ENCODE peak calls at places on chromosomes 1 and 21, in ten cellular contexts. O, W, K, F, H, I, V, J, X and L are unnamed samples.

GRCh38 chr1:44721521-44722361 is 9.2 kb downstream of the RNU5D-1 start:
- DNase-seq in O (peak), W (peak), K (peak), F (peak), H (peak), I (no peak), V (no peak), J (no peak), X (peak), L (peak)

GRCh38 chr1:217535601-217536377 is 95.1 kb downstream of the GPATCH2 start:
- DNase-seq in O (no peak), W (no peak), K (no peak), F (no peak), H (no peak), I (no peak), V (no peak), J (peak), X (no peak), L (no peak)

GRCh38 chr1:160704250-160704649 is 7.4 kb downstream of the CD48 start:
- DNase-seq in O (no peak), W (no peak), K (peak), F (no peak), H (no peak), I (no peak), V (no peak), J (no peak), X (no peak), L (no peak)

GRCh38 chr21:16522512-16522911 is 792.7 kb downstream of the USP25 start:
- DNase-seq in O (no peak), W (peak), K (no peak), F (no peak), H (no peak), I (no peak), V (no peak), J (no peak), X (no peak), L (no peak)

GRCh38 chr1:27605796-27606707 is 2.1 kb upstream of the AHDC1 start:
- DNase-seq in O (peak), W (peak), K (no peak), F (peak), H (peak), I (no peak), V (no peak), J (no peak), X (peak), L (no peak)

GRCh38 chr1:161307230-161307768 is 2.5 kb downstream of the MPZ start:
- DNase-seq in O (no peak), W (peak), K (no peak), F (no peak), H (no peak), I (no peak), V (no peak), J (no peak), X (no peak), L (no peak)

GRCh38 chr1:84862810-84863251 is 30.2 kb downstream of the LPAR3 start:
- DNase-seq in O (no peak), W (no peak), K (no peak), F (no peak), H (no peak), I (no peak), V (no peak), J (no peak), X (no peak), L (no peak)

GRCh38 chr1:10866314-10867091 is 70.1 kb upstream of the CASZ1 start:
- DNase-seq in O (peak), W (peak), K (no peak), F (no peak), H (peak), I (no peak), V (no peak), J (peak), X (no peak), L (peak)

GRCh38 chr1:116002781-116003455 is 26.6 kb downstream of the SLC22A15 start:
- DNase-seq in O (no peak), W (no peak), K (no peak), F (no peak), H (no peak), I (no peak), V (no peak), J (no peak), X (no peak), L (no peak)

GRCh38 chr1:77876884-77877283 is 11.5 kb upstream of the NEXN start:
- DNase-seq in O (no peak), W (peak), K (no peak), F (no peak), H (no peak), I (no peak), V (no peak), J (no peak), X (no peak), L (no peak)

GRCh38 chr1:86778510-86779218 is 74.3 kb downstream of the SH3GLB1 start:
- DNase-seq in O (no peak), W (peak), K (no peak), F (no peak), H (no peak), I (no peak), V (no peak), J (no peak), X (no peak), L (no peak)

GRCh38 chr1:109161836-109162606 is 48.1 kb downstream of the ELAPOR1 start:
- DNase-seq in O (no peak), W (peak), K (peak), F (no peak), H (no peak), I (no peak), V (no peak), J (no peak), X (peak), L (peak)

GRCh38 chr1:62352387-62352786 is 33.2 kb upstream of the KANK4 start:
- DNase-seq in O (no peak), W (no peak), K (no peak), F (no peak), H (no peak), I (no peak), V (no peak), J (no peak), X (no peak), L (no peak)

GRCh38 chr21:43866659-43867331 is 1.8 kb downstream of the AGPAT3 start:
- DNase-seq in O (no peak), W (no peak), K (no peak), F (no peak), H (no peak), I (no peak), V (peak), J (no peak), X (no peak), L (peak)

GRCh38 chr1:34129630-34130029 is 35.4 kb downstream of the CSMD2 start:
- DNase-seq in O (peak), W (no peak), K (no peak), F (no peak), H (no peak), I (peak), V (no peak), J (no peak), X (no peak), L (no peak)

GRCh38 chr1:158951956-158952355 is 20.6 kb downstream of the PYHIN1 start:
- DNase-seq in O (peak), W (no peak), K (no peak), F (no peak), H (no peak), I (no peak), V (no peak), J (no peak), X (no peak), L (no peak)

GRCh38 chr1:107604823-107605222 is 360.2 kb downstream of the VAV3 start:
- DNase-seq in O (no peak), W (no peak), K (no peak), F (no peak), H (no peak), I (no peak), V (no peak), J (no peak), X (no peak), L (no peak)

GRCh38 chr21:45326169-45326833 is 38.6 kb upstream of the POFUT2 start:
- DNase-seq in O (peak), W (peak), K (peak), F (no peak), H (no peak), I (no peak), V (peak), J (peak), X (no peak), L (peak)

GRCh38 chr1:228098323-228098931 is 4.7 kb downstream of the C1orf35 start:
- DNase-seq in O (peak), W (no peak), K (peak), F (no peak), H (no peak), I (peak), V (peak), J (peak), X (no peak), L (no peak)

GRCh38 chr1:234849824-234850223 is 239.8 kb upstream of the IRF2BP2 start:
- DNase-seq in O (no peak), W (no peak), K (no peak), F (no peak), H (no peak), I (no peak), V (no peak), J (no peak), X (no peak), L (no peak)

GRCh38 chr1:37998913-37999433 is 6.3 kb downstream of the FHL3 start:
- DNase-seq in O (no peak), W (no peak), K (no peak), F (no peak), H (peak), I (no peak), V (no peak), J (peak), X (no peak), L (no peak)

GRCh38 chr1:38000233-38000528 is 5.1 kb downstream of the FHL3 start:
- DNase-seq in O (no peak), W (no peak), K (no peak), F (no peak), H (no peak), I (no peak), V (no peak), J (no peak), X (no peak), L (no peak)

GRCh38 chr1:37999434-38000232 is 5.7 kb downstream of the FHL3 start:
- DNase-seq in O (peak), W (peak), K (peak), F (no peak), H (peak), I (no peak), V (peak), J (peak), X (peak), L (no peak)

GRCh38 chr1:37997256-37998088 is 7.7 kb upstream of the SF3A3 start:
- DNase-seq in O (peak), W (no peak), K (no peak), F (no peak), H (no peak), I (no peak), V (no peak), J (no peak), X (no peak), L (no peak)

DNA sequence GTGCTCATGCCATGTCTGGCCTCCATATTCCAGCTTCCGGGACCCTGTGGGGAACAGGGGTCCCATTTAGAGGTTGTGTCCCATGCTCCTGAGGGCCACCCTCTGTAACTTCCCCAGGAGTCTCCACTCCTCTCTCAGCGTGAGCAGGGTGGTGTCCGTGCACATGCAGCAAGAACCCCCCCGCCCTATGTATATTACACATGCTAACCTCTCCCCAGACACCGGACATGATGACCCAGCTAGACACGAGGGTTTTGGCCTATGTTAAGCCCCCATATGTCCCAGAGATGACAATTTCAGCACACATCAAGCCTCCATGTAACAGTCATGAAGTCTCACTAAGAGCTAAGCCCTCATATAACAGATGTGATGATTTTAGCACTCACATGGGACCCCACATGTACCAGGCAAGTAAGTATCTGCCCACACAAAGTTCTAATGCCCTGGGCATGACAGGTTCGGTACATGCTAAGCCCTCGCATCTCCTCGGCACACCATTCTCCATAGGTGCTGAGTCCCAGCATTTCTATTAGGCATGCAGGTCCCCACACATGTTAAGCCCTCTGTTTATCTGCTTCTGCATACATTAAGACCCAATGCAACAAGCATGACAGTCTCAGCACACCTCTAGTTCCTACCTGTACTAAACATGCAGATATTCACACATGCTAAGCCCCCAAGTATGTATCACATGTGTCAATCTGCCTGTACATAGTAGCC is 7.1 kb downstream of the FHL3 start:
- DNase-seq in O (no peak), W (no peak), K (no peak), F (no peak), H (no peak), I (no peak), V (no peak), J (no peak), X (no peak), L (no peak)
- H3K27ac ChIP-seq in O (no peak), W (peak), K (peak), F (peak), H (peak), I (peak), V (no peak), J (peak), X (no peak), L (peak)

GRCh38 chr21:23960769-23961168 is 1646.5 kb downstream of the MRPL39 start:
- DNase-seq in O (no peak), W (no peak), K (no peak), F (no peak), H (no peak), I (no peak), V (no peak), J (no peak), X (no peak), L (no peak)
- TF ChIP-seq CTCF in O (no peak), W (no peak), K (no peak), F (no peak), H (no peak), I (no peak), V (no peak), J (no peak), X (no peak), L (no peak)

GRCh38 chr1:169103443-169103842 is 3.0 kb upstream of the ATP1B1 start:
- DNase-seq in O (no peak), W (no peak), K (no peak), F (no peak), H (no peak), I (no peak), V (no peak), J (no peak), X (no peak), L (peak)

GRCh38 chr1:169106921-169107672 is 607 bp downstream of the ATP1B1 start:
- DNase-seq in O (peak), W (peak), K (no peak), F (no peak), H (no peak), I (no peak), V (peak), J (peak), X (no peak), L (peak)

GRCh38 chr1:169105434-169106094 is 926 bp upstream of the ATP1B1 start:
- DNase-seq in O (peak), W (no peak), K (peak), F (peak), H (peak), I (peak), V (peak), J (peak), X (peak), L (peak)

GRCh38 chr1:169106095-169106920 is at the start of gene ATP1B1:
- DNase-seq in O (peak), W (peak), K (peak), F (peak), H (peak), I (peak), V (peak), J (peak), X (peak), L (peak)

GRCh38 chr1:169105087-169105433 is 1.4 kb upstream of the ATP1B1 start:
- DNase-seq in O (no peak), W (no peak), K (no peak), F (no peak), H (no peak), I (no peak), V (no peak), J (no peak), X (no peak), L (no peak)
- H3K27ac ChIP-seq in O (peak), W (no peak), K (peak), F (peak), H (no peak), I (peak), V (peak), J (peak), X (peak), L (peak)

DNA sequence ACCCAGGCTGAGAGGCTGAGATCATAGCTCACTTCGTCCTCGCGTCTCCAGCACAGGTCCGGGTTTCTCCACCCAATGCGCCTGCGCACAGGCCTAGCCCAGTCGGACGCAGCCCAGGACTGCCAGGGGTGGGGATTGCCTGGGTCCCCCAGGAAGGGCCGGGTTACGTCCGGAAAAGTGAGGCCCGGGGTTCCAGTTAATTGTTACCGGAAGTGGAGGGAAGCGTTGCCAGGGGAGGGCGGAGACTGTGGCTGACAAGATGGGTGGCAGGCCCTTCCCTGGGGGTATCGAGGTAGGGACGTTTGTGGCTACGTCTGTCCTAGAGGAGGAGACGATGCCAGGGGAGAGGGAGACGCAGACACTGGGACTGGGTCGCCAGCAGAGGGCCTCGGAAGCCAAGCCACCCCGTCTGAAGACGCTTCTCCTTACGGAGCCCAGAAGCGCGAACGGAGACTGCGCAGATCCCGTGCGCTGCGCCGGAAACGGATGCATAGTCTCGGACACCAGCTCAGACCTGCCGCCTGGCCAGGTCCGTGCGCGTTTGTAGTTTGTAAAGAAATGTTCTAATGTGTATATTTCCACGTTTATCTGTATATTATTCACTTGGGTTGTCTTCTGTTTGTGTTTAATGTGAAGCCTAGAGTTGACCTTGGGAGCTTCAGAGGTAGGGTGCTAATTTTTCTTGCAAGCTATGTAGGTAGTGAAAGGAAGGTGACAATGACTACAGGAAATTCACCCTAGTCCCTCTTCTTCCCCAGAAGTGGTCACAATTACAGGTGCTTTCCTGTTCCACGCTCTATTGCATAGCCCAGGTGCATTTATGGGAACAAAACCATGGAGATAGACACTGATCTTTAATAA is 7.3 kb downstream of the RSRP1 start:
- DNase-seq in O (peak), W (peak), K (peak), F (peak), H (peak), I (peak), V (peak), J (peak), X (peak), L (peak)
- TF ChIP-seq CTCF in O (peak), W (peak), K (no peak), F (peak), H (peak), I (peak), V (peak), J (peak), X (peak), L (peak)

DNA sequence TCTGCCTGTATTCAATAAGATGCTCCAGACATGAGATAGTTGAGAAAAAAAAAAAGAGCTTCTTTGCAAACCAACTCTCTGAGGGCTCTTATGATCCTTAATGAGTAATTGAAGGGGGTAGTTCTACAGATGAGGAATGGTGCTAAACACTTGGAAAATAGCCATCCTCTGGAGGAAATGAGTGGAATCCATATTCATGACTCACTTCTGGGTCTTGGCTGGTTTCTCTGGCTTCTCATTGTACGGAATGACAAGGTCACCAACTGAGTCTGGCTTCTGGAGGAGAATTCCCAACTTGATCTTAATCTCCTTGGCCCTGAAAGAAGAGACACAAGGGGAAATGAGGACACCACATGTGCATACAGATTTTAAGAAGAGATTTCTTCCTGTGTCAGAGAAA is 34.7 kb downstream of the RGS5 start:
- DNase-seq in O (no peak), W (peak), K (no peak), F (no peak), H (no peak), I (no peak), V (no peak), J (no peak), X (peak), L (no peak)
- H3K27ac ChIP-seq in O (no peak), W (no peak), K (peak), F (no peak), H (no peak), I (no peak), V (peak), J (no peak), X (no peak), L (no peak)

GRCh38 chr1:204565617-204566582 is 49.7 kb downstream of the MDM4 start:
- DNase-seq in O (peak), W (peak), K (peak), F (peak), H (peak), I (no peak), V (no peak), J (no peak), X (peak), L (no peak)
- TF ChIP-seq CTCF in O (peak), W (peak), K (peak), F (peak), H (peak), I (peak), V (peak), J (peak), X (peak), L (peak)

DNA sequence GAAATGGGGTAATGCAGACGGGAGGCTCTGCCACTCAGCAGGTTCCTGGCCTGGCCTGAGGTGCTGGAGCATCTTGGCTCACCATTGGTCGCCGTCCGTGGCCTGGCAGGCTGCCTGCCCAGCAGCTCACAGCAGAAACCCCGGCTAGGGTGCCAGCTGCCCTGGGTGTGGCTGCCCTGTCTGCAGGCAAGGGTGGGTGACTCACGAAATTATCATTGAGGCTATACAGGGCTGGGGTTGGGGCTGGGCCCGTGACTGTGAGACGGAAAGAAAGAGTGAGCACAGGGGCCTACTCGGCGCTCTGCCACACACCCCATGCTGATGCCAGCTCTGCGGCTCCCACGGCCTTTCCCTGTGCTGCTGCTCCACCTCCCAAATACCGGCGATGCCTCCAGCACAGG is 8.0 kb upstream of the PKP1 start:
- DNase-seq in O (no peak), W (peak), K (no peak), F (peak), H (no peak), I (no peak), V (no peak), J (peak), X (peak), L (no peak)
- H3K27ac ChIP-seq in O (no peak), W (no peak), K (no peak), F (peak), H (no peak), I (peak), V (no peak), J (no peak), X (peak), L (no peak)

GRCh38 chr21:33377221-33377620 is 26.0 kb upstream of the IFNGR2 start:
- DNase-seq in O (no peak), W (no peak), K (no peak), F (no peak), H (no peak), I (peak), V (no peak), J (no peak), X (no peak), L (no peak)

GRCh38 chr21:33372582-33372981 is 30.6 kb upstream of the IFNGR2 start:
- DNase-seq in O (no peak), W (no peak), K (peak), F (no peak), H (no peak), I (peak), V (no peak), J (no peak), X (no peak), L (peak)

GRCh38 chr21:33374874-33375644 is 28.2 kb upstream of the IFNGR2 start:
- DNase-seq in O (no peak), W (no peak), K (no peak), F (no peak), H (no peak), I (no peak), V (no peak), J (no peak), X (no peak), L (no peak)

GRCh38 chr21:33373451-33373850 is 29.8 kb upstream of the IFNGR2 start:
- DNase-seq in O (no peak), W (no peak), K (no peak), F (no peak), H (no peak), I (peak), V (no peak), J (no peak), X (peak), L (peak)

GRCh38 chr21:33374080-33374873 is 28.9 kb upstream of the IFNGR2 start:
- DNase-seq in O (peak), W (peak), K (no peak), F (peak), H (no peak), I (peak), V (no peak), J (no peak), X (peak), L (peak)
- TF ChIP-seq CTCF in O (peak), W (peak), K (no peak), F (peak), H (peak), I (peak), V (peak), J (peak), X (peak), L (peak)